ENCODE peak calls at places on chromosomes 7 and 10, in four cellular contexts. T is neuronal stem cell, N is IMR-90, E is mesendoderm. B is an unnamed sample. For H3K4me1, the result is how much of the 10 kb centered on the place peaks cover.

GRCh38 chr10:92432596-92432995 is 141.3 kb downstream of the IDE start:
- DNase-seq in T (no peak), N (no peak), E (no peak), B (no peak)

GRCh38 chr10:24552346-24553016 is 171.2 kb downstream of the ARHGAP21 start:
- DNase-seq in T (no peak), N (no peak), E (peak), B (no peak)

GRCh38 chr10:113459672-113460280 is 93.1 kb upstream of the HABP2 start:
- DNase-seq in T (no peak), N (no peak), E (no peak), B (no peak)

GRCh38 chr10:133350950-133351329 is 3.8 kb downstream of the PRAP1 start:
- DNase-seq in T (no peak), N (no peak), E (no peak), B (no peak)

GRCh38 chr7:40015790-40016296 is 65.8 kb downstream of the CDK13 start:
- DNase-seq in T (no peak), N (peak), E (no peak), B (no peak)

GRCh38 chr7:7911339-7911738 is 57.3 kb upstream of the GLCCI1 start:
- DNase-seq in T (peak), N (peak), E (peak), B (peak)

GRCh38 chr7:145557805-145558204 is 558.8 kb upstream of the CNTNAP2 start:
- DNase-seq in T (no peak), N (no peak), E (no peak), B (no peak)

GRCh38 chr10:116259638-116260037 is 13.4 kb downstream of the GFRA1 start:
- DNase-seq in T (no peak), N (no peak), E (no peak), B (no peak)

GRCh38 chr10:36280396-36280795 is 638.3 kb upstream of the FZD8 start:
- DNase-seq in T (no peak), N (peak), E (peak), B (peak)

GRCh38 chr7:36820527-36821170 is 96.4 kb upstream of the AOAH start:
- DNase-seq in T (no peak), N (no peak), E (no peak), B (peak)

GRCh38 chr10:35442592-35442991 is 106.3 kb downstream of the CCNY start:
- DNase-seq in T (no peak), N (no peak), E (no peak), B (no peak)

GRCh38 chr7:35025391-35025870 is 11.9 kb downstream of the DPY19L1 start:
- DNase-seq in T (no peak), N (no peak), E (no peak), B (no peak)

GRCh38 chr10:64518456-64518855 is 997.3 kb downstream of the REEP3 start:
- DNase-seq in T (no peak), N (no peak), E (no peak), B (peak)

GRCh38 chr10:120402358-120402757 is 54.7 kb upstream of the PLPP4 start:
- DNase-seq in T (no peak), N (no peak), E (no peak), B (no peak)

GRCh38 chr7:137975223-137975622 is 26.7 kb downstream of the CREB3L2 start:
- DNase-seq in T (no peak), N (peak), E (no peak), B (peak)

GRCh38 chr10:125157473-125157865 is 2.9 kb downstream of the CTBP2 start:
- DNase-seq in T (no peak), N (no peak), E (no peak), B (peak)

GRCh38 chr10:125134916-125135770 is 25.2 kb downstream of the CTBP2 start:
- DNase-seq in T (no peak), N (no peak), E (no peak), B (no peak)

GRCh38 chr10:15462253-15462885 is 91.3 kb upstream of the FAM171A1 start:
- DNase-seq in T (no peak), N (no peak), E (no peak), B (peak)

GRCh38 chr10:29784175-29784773 is 149.5 kb upstream of the SVIL start:
- DNase-seq in T (no peak), N (peak), E (peak), B (peak)

GRCh38 chr10:116272497-116273221 is at the start of gene GFRA1:
- DNase-seq in T (peak), N (peak), E (peak), B (peak)

GRCh38 chr10:90871279-90871760 is 454 bp upstream of the RPP30 start:
- DNase-seq in T (peak), N (peak), E (peak), B (peak)

GRCh38 chr7:75925717-75926435 is 10.9 kb downstream of the POR start:
- DNase-seq in T (no peak), N (no peak), E (no peak), B (no peak)

GRCh38 chr10:51602326-51602725 is 97.1 kb downstream of the CSTF2T start:
- DNase-seq in T (no peak), N (peak), E (no peak), B (peak)

GRCh38 chr10:112811741-112812551 is 138.1 kb upstream of the TCF7L2 start:
- DNase-seq in T (no peak), N (peak), E (peak), B (peak)

GRCh38 chr7:7920481-7920880 is 48.1 kb upstream of the GLCCI1 start:
- DNase-seq in T (no peak), N (no peak), E (no peak), B (no peak)

GRCh38 chr7:47807756-47808155 is 140.5 kb downstream of the PKD1L1 start:
- DNase-seq in T (no peak), N (no peak), E (peak), B (no peak)

GRCh38 chr10:230758-231157 is 95.5 kb downstream of the ZMYND11 start:
- DNase-seq in T (no peak), N (no peak), E (peak), B (no peak)

GRCh38 chr7:32680259-32681173 is 185.2 kb downstream of the AVL9 start:
- DNase-seq in T (no peak), N (peak), E (peak), B (peak)

GRCh38 chr10:104638861-104639594 is 2.1 kb upstream of the SORCS3 start:
- DNase-seq in T (peak), N (no peak), E (peak), B (no peak)

GRCh38 chr7:140174217-140174616 is 2.6 kb downstream of the KDM7A start:
- DNase-seq in T (no peak), N (no peak), E (no peak), B (no peak)

GRCh38 chr10:115026041-115026779 is 67.0 kb upstream of the ATRNL1 start:
- DNase-seq in T (no peak), N (no peak), E (peak), B (no peak)

GRCh38 chr7:150358433-150358832 is 10.2 kb upstream of the REPIN1 start:
- DNase-seq in T (no peak), N (no peak), E (no peak), B (no peak)
- H3K4ac ChIP-seq in T (no peak), N (no peak), E (no peak), B (no peak)

DNA sequence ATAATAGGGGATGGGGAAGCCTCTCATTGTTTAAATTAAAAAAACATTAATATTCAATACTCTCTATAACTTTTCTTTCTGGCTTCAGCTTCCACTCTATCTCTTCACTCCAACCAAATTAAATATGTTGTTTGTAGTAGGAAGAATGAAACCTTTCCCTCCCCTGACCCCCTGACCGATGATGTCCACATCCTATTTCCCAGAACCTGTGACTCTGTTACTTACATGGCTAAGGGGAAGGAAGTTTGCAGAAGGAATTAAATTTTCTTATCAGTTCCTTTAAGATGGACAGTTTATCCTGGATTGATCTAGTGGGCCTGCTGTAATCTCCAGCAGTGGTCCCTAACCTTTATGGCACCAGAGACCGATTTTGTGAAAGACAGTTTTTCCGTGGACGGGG is 130.0 kb downstream of the PLXDC2 start:
- DNase-seq in T (no peak), N (no peak), E (no peak), B (no peak)
- H3K4me1 ChIP-seq in T (under half), N (under half), E (under half), B (under half)

GRCh38 chr10:21314234-21314633 is 211.2 kb downstream of the SKIDA1 start:
- DNase-seq in T (peak), N (no peak), E (peak), B (no peak)
- H2BK5ac ChIP-seq in T (no peak), N (no peak), E (no peak), B (no peak)

GRCh38 chr10:17196573-17196972 is 4.9 kb downstream of the TRDMT1 start:
- DNase-seq in T (no peak), N (no peak), E (no peak), B (no peak)
- H3K4ac ChIP-seq in T (no peak), N (peak), E (no peak), B (no peak)

GRCh38 chr10:102800601-102801335 is 36.4 kb downstream of the CYP17A1 start:
- DNase-seq in T (no peak), N (no peak), E (peak), B (no peak)

GRCh38 chr10:102801978-102802377 is 35.2 kb downstream of the CYP17A1 start:
- DNase-seq in T (no peak), N (no peak), E (peak), B (peak)

GRCh38 chr10:102802920-102803534 is 34.2 kb downstream of the CYP17A1 start:
- DNase-seq in T (no peak), N (peak), E (peak), B (peak)

GRCh38 chr10:102801496-102801895 is 35.7 kb downstream of the CYP17A1 start:
- DNase-seq in T (no peak), N (no peak), E (peak), B (peak)

DNA sequence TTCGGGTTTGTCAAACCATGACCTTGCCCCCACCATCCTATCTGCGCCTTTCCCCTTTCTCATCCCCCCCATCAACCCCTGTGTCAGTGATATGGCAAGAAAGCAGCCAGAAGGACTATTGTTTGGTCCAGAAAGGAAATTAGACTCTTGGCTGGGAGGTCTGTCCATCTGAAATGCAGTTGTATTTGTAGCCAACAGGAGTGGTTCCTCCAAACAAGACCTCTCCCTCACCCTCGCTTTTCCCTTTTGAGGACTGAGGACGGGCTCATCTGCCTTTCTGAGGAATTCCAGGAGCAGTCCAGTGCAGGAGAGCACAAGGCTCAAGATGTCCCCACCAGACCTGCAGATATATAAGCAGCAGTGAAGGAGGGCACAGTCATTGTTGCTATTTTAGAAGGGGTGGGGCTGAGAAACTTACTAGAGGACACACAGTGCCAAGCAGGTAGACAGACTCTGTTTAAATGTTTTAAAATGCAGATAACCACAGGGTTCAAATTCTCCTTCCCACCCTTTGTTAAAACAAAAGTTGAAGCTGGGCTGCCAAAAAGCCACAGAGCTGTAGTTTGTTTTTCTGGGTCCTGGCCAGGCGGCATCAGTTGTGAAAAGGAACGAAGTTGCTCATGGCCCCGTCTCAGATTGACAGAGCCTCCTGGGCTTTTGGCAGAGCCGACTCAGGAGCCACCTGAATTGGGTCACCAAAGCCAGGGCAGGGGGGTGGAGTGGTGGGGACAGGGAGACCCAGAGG is 37.4 kb downstream of the CYP17A1 start:
- DNase-seq in T (no peak), N (no peak), E (no peak), B (no peak)
- H3K4me1 ChIP-seq in T (under half), N (under half), E (under half), B (under half)

GRCh38 chr7:513521-514166 is 6.0 kb downstream of the PDGFA start:
- DNase-seq in T (no peak), N (peak), E (no peak), B (peak)
- H2BK5ac ChIP-seq in T (no peak), N (peak), E (no peak), B (no peak)

DNA sequence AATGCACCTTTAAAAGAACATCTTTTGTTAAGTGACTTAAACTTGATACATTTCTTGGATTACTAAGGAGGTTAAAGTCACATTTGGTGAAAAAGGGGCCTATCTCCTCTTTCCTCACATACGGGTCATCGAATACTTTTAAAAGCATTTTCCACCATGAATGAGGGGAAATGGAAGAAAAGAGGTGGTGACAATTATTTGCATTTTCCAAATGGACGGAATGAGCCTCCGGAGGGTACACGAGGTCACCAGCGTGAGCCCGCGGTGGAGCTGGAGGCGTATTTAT is 1.0 kb upstream of the BMPR1A start:
- DNase-seq in T (no peak), N (no peak), E (no peak), B (no peak)
- H3K4ac ChIP-seq in T (no peak), N (peak), E (no peak), B (peak)

GRCh38 chr7:117669818-117670217 is 190.0 kb downstream of the CFTR start:
- DNase-seq in T (no peak), N (no peak), E (no peak), B (no peak)

GRCh38 chr7:117665393-117665792 is 185.6 kb downstream of the CFTR start:
- DNase-seq in T (no peak), N (peak), E (no peak), B (no peak)

GRCh38 chr7:117666689-117667088 is 186.9 kb downstream of the CFTR start:
- DNase-seq in T (no peak), N (no peak), E (no peak), B (no peak)

GRCh38 chr7:117666019-117666418 is 186.2 kb downstream of the CFTR start:
- DNase-seq in T (no peak), N (peak), E (no peak), B (peak)

DNA sequence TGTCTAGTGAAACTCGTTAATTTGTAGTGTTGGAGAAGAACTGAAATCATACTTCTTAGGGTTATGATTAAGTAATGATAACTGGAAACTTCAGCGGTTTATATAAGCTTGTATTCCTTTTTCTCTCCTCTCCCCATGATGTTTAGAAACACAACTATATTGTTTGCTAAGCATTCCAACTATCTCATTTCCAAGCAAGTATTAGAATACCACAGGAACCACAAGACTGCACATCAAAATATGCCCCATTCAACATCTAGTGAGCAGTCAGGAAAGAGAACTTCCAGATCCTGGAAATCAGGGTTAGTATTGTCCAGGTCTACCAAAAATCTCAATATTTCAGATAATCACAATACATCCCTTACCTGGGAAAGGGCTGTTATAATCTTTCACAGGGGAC is 187.6 kb downstream of the CFTR start:
- DNase-seq in T (no peak), N (peak), E (no peak), B (peak)
- H3K4me1 ChIP-seq in T (under half), N (under half), E (under half), B (under half)

GRCh38 chr10:79065853-79066252 is 2.9 kb upstream of the ZMIZ1 start:
- DNase-seq in T (no peak), N (no peak), E (no peak), B (no peak)
- H2BK5ac ChIP-seq in T (no peak), N (no peak), E (no peak), B (no peak)

B was measured in mesenchymal stem cell.